ENCODE peak calls at places on chromosomes 7 and 10, in four cellular contexts. M, K, Q and I are unnamed samples.

GRCh38 chr10:9268176-9268575 is 1213.7 kb downstream of the GATA3 start:
- DNase-seq in K (no peak), Q (no peak), M (no peak), I (no peak)

GRCh38 chr10:77070317-77070716 is 567.3 kb downstream of the KCNMA1 start:
- DNase-seq in K (no peak), M (no peak), Q (no peak), I (no peak)

GRCh38 chr10:125575843-125576242 is 107.1 kb downstream of the TEX36 start:
- DNase-seq in K (no peak), Q (no peak), M (no peak), I (no peak)

GRCh38 chr10:3692331-3692860 is 92.6 kb downstream of the KLF6 start:
- DNase-seq in M (no peak), Q (no peak), K (no peak), I (no peak)

GRCh38 chr10:100504101-100504500 is 15.6 kb downstream of the SEC31B start:
- DNase-seq in K (peak; percentile 13), M (no peak), Q (no peak), I (no peak)

GRCh38 chr10:59098387-59098786 is 78.1 kb upstream of the PHYHIPL start:
- DNase-seq in M (no peak), Q (no peak), K (no peak), I (no peak)

GRCh38 chr10:44011603-44011981 is 362.9 kb upstream of the ZNF32 start:
- DNase-seq in Q (no peak), K (no peak), M (no peak), I (no peak)

GRCh38 chr7:128215739-128216138 is 25.3 kb upstream of the LEP start:
- DNase-seq in K (no peak), M (no peak), Q (no peak), I (no peak)

GRCh38 chr7:101846006-101846405 is 28.6 kb downstream of the CUX1 start:
- DNase-seq in Q (no peak), K (no peak), M (no peak), I (no peak)

GRCh38 chr10:88222878-88223277 is 359.5 kb downstream of the PTEN start:
- DNase-seq in M (no peak), Q (no peak), K (no peak), I (no peak)

GRCh38 chr10:6409982-6410694 is 169.9 kb downstream of the PRKCQ start:
- DNase-seq in K (no peak), Q (no peak), M (no peak), I (no peak)

GRCh38 chr10:52258791-52259427 is 55.2 kb upstream of the DKK1 start:
- DNase-seq in K (no peak), M (no peak), Q (no peak), I (no peak)

GRCh38 chr7:26374665-26375373 is 83.2 kb downstream of the SNX10 start:
- DNase-seq in Q (no peak), M (no peak), K (no peak), I (no peak)

GRCh38 chr10:25522946-25523608 is 348.3 kb downstream of the GPR158 start:
- DNase-seq in M (no peak), Q (peak; percentile 80), K (no peak), I (no peak)

GRCh38 chr10:99958806-99959205 is 50.9 kb downstream of the DNMBP start:
- DNase-seq in M (no peak), Q (no peak), K (no peak), I (no peak)

GRCh38 chr7:90749774-90750173 is 153.7 kb downstream of the CDK14 start:
- DNase-seq in K (peak; percentile 31), Q (no peak), M (no peak), I (no peak)

GRCh38 chr7:43693687-43694398 is 35.5 kb downstream of the COA1 start:
- DNase-seq in M (no peak), Q (no peak), K (peak; percentile 22), I (no peak)

GRCh38 chr10:60645928-60646433 is 132.3 kb upstream of the CDK1 start:
- DNase-seq in K (no peak), Q (no peak), M (no peak), I (no peak)

GRCh38 chr7:36811807-36812206 is 87.5 kb upstream of the AOAH start:
- DNase-seq in K (no peak), M (no peak), Q (no peak), I (no peak)

GRCh38 chr7:1137517-1138167 is 22.4 kb downstream of the ZFAND2A start:
- DNase-seq in M (no peak), Q (no peak), K (no peak), I (no peak)

GRCh38 chr7:79973455-79973854 is 161.2 kb upstream of the GNAI1 start:
- DNase-seq in K (no peak), M (no peak), Q (no peak), I (no peak)

GRCh38 chr10:107687702-107688101 is 523.2 kb upstream of the SORCS1 start:
- DNase-seq in Q (no peak), M (no peak), K (no peak), I (no peak)

GRCh38 chr10:43715334-43715733 is 66.7 kb upstream of the ZNF32 start:
- DNase-seq in K (no peak), Q (no peak), M (no peak), I (no peak)

GRCh38 chr10:95253007-95253406 is 37.8 kb downstream of the PDLIM1 start:
- DNase-seq in M (no peak), Q (no peak), K (no peak), I (no peak)

GRCh38 chr7:6162331-6162620 is 110.1 kb downstream of the CYTH3 start:
- DNase-seq in M (no peak), K (no peak), Q (no peak), I (no peak)

GRCh38 chr7:104804696-104805095 is 209.3 kb upstream of the KMT2E start:
- DNase-seq in Q (no peak), K (no peak), M (no peak), I (no peak)

GRCh38 chr7:120464104-120464503 is 191.1 kb downstream of the KCND2 start:
- DNase-seq in Q (no peak), M (no peak), K (no peak), I (no peak)

GRCh38 chr10:90857635-90858488 is at the start of gene HTR7:
- DNase-seq in Q (peak; percentile 78), M (peak; percentile 72), K (peak; percentile 16), I (no peak)

GRCh38 chr7:150357277-150357676 is 11.3 kb upstream of the REPIN1 start:
- DNase-seq in Q (no peak), K (no peak), M (no peak), I (no peak)

GRCh38 chr10:119872860-119873671 is 423 bp upstream of the MCMBP start:
- DNase-seq in M (peak; percentile 19), K (peak; percentile 68), Q (peak; percentile 76), I (peak; percentile 49)

GRCh38 chr7:514651-515598 is 4.7 kb downstream of the PDGFA start:
- DNase-seq in Q (peak; percentile 78), M (peak; percentile 39), K (no peak), I (no peak)

GRCh38 chr7:148058092-148058491 is 532.5 kb upstream of the C7orf33 start:
- DNase-seq in Q (no peak), K (no peak), M (no peak), I (no peak)

GRCh38 chr7:82789883-82790609 is 346.5 kb upstream of the CACNA2D1 start:
- DNase-seq in M (no peak), Q (no peak), K (no peak), I (no peak)

GRCh38 chr7:157689269-157690057 is 352.7 kb downstream of the DNAJB6 start:
- DNase-seq in Q (no peak), M (no peak), K (no peak), I (no peak)

GRCh38 chr7:106369349-106369748 is 84.6 kb upstream of the NAMPT start:
- DNase-seq in M (no peak), Q (no peak), K (no peak), I (no peak)

GRCh38 chr7:110522751-110523200 is 568.2 kb upstream of the LRRN3 start:
- DNase-seq in M (no peak), Q (no peak), K (peak; percentile 96), I (no peak)

DNA sequence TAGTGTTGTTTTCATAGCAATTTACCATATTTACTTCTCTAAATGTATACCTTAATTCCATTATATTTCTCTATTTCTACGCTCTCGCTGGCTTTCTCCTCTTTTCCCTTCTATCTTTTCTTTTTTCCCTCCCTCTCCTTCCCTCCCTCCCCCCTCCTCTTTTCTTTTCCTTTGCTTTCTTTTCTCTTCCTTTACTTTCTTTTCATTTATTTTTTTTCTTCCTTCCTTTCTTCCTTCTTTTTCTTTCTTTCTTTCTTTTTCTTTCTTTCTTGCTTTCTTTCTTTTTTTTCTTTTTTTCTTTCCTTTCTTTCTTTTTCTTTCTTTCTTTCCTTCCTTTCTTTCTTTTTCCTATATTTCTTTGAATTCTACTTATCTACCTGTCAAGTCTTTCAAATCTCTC is 533.0 kb upstream of the POT1 start:
- DNase-seq in M (no peak), Q (no peak), K (no peak), I (no peak)
- TF ChIP-seq TCF7 in M (no peak), Q (no peak), K (no peak), I (no peak)

GRCh38 chr10:89513206-89513605 is 22.2 kb downstream of the SLC16A12 start:
- DNase-seq in K (no peak), Q (no peak), M (no peak), I (no peak)

GRCh38 chr10:89518108-89518507 is 17.3 kb downstream of the SLC16A12 start:
- DNase-seq in M (no peak), K (no peak), Q (no peak), I (no peak)

GRCh38 chr10:89515031-89515841 is 20.2 kb downstream of the SLC16A12 start:
- DNase-seq in M (no peak), Q (no peak), K (no peak), I (no peak)

GRCh38 chr10:89518876-89519842 is 16.2 kb downstream of the SLC16A12 start:
- DNase-seq in K (no peak), M (no peak), Q (no peak), I (no peak)

DNA sequence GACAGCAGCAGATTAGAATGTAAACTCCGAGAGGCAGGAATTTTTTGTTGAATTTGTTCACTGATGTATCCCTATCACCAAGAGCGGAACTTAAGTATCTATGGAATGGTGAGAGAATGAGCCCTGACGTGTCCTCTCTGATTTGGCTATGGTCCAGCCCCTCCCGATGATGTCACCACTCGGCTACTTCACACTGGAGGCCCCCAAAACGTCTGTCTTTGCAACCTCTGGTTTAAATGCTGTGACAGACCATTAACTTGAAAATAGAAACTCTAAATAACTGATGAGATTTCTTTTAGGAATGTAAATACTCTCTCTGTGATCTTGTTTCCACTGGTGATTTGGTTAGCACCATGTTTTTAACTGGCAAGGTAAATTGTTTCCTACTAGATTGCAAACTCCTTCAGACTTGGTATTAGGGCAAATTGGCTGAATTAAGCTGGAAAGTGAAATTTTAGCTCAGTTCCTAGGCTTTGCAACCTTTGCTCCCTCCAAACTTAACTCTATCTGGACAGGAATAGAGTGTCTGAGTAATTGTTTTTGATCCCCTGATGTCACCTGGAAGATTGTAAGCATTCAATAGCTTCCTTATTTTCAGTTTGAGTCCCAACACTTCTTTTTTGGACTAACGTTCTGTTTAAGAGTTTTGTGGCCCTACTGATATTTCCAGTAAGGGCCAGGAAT is 19.1 kb downstream of the SLC16A12 start:
- DNase-seq in Q (no peak), M (no peak), K (no peak), I (no peak)
- TF ChIP-seq USF2 in Q (no peak), M (no peak), K (no peak), I (no peak)

GRCh38 chr10:29032229-29032628 is 256.6 kb upstream of the LYZL1 start:
- DNase-seq in Q (no peak), K (no peak), M (no peak), I (no peak)
- TF ChIP-seq TCF7 in Q (no peak), K (no peak), M (no peak), I (no peak)

GRCh38 chr7:69756235-69756634 is 158.0 kb downstream of the AUTS2 start:
- DNase-seq in M (no peak), Q (no peak), K (no peak), I (no peak)
- TF ChIP-seq USF2 in M (no peak), Q (no peak), K (no peak), I (no peak)

GRCh38 chr10:70267161-70267933 is 16.5 kb downstream of the NPFFR1 start:
- DNase-seq in K (no peak), Q (peak; percentile 79), M (peak; percentile 34), I (no peak)
- TF ChIP-seq TCF7 in K (no peak), Q (no peak), M (no peak), I (no peak)